ENCODE peak calls at places on chromosomes 7 and 10, in ten cellular contexts. J, F, P, O, L, T, S, B, M and N are unnamed samples.
A peak's percentile ranks its signal among the peaks of the same experiment; 100 is the strongest.

GRCh38 chr7:22725585-22725984 is 1.4 kb upstream of the IL6 start:
- DNase-seq in J (no peak), F (no peak), P (no peak), O (peak; percentile 23), L (peak; percentile 88), T (no peak), S (no peak), B (peak; percentile 27), M (no peak), N (no peak)

GRCh38 chr7:56115852-56116538 is at the start of gene NUPR2:
- DNase-seq in J (peak; percentile 0), F (no peak), P (no peak), O (no peak), L (no peak), T (no peak), S (no peak), B (no peak), M (no peak), N (no peak)

GRCh38 chr10:71292624-71293445 is 26.2 kb upstream of the SLC29A3 start:
- DNase-seq in J (no peak), F (no peak), P (no peak), O (no peak), L (no peak), T (no peak), S (no peak), B (no peak), M (no peak), N (no peak)

GRCh38 chr7:132371948-132372347 is 204.3 kb downstream of the PLXNA4 start:
- DNase-seq in J (no peak), F (no peak), P (no peak), O (no peak), L (no peak), T (no peak), S (no peak), B (no peak), M (no peak), N (no peak)

GRCh38 chr10:5355762-5356478 is 8.8 kb upstream of the UCN3 start:
- DNase-seq in J (no peak), F (no peak), P (no peak), O (no peak), L (no peak), T (no peak), S (no peak), B (no peak), M (no peak), N (no peak)

GRCh38 chr7:112550468-112551060 is 69.8 kb downstream of the LSMEM1 start:
- DNase-seq in J (peak; percentile 60), F (no peak), P (peak; percentile 35), O (peak; percentile 42), L (peak; percentile 70), T (no peak), S (no peak), B (peak; percentile 56), M (peak; percentile 39), N (peak; percentile 87)

GRCh38 chr10:92801978-92802872 is 46.1 kb upstream of the EXOC6 start:
- DNase-seq in J (no peak), F (no peak), P (no peak), O (no peak), L (peak; percentile 18), T (no peak), S (no peak), B (no peak), M (no peak), N (no peak)

GRCh38 chr7:105387621-105388372 is 924 bp downstream of the SRPK2 start:
- DNase-seq in J (peak; percentile 63), F (peak; percentile 61), P (peak; percentile 35), O (peak; percentile 81), L (peak; percentile 82), T (peak; percentile 53), S (peak; percentile 28), B (no peak), M (peak; percentile 53), N (peak; percentile 75)

GRCh38 chr10:31618541-31619291 is 299.7 kb downstream of the ZEB1 start:
- DNase-seq in J (no peak), F (no peak), P (peak; percentile 94), O (no peak), L (no peak), T (peak; percentile 68), S (no peak), B (no peak), M (peak; percentile 55), N (peak; percentile 32)

GRCh38 chr10:116925061-116925460 is 75.8 kb downstream of the ENO4 start:
- DNase-seq in J (no peak), F (no peak), P (no peak), O (no peak), L (no peak), T (no peak), S (no peak), B (no peak), M (no peak), N (no peak)

GRCh38 chr10:116836087-116836486 is 13.2 kb upstream of the ENO4 start:
- DNase-seq in J (no peak), F (peak; percentile 72), P (no peak), O (peak; percentile 85), L (peak; percentile 94), T (no peak), S (no peak), B (no peak), M (no peak), N (no peak)

GRCh38 chr7:2399848-2400587 is 3.4 kb upstream of the CHST12 start:
- DNase-seq in J (peak; percentile 70), F (no peak), P (peak; percentile 97), O (no peak), L (peak; percentile 62), T (peak; percentile 83), S (no peak), B (no peak), M (peak; percentile 91), N (peak; percentile 96)

GRCh38 chr7:134069187-134069586 is 58.0 kb upstream of the LRGUK start:
- DNase-seq in J (no peak), F (no peak), P (no peak), O (no peak), L (no peak), T (no peak), S (no peak), B (no peak), M (no peak), N (no peak)

GRCh38 chr10:110861476-110861875 is 10.3 kb upstream of the PDCD4 start:
- DNase-seq in J (no peak), F (no peak), P (no peak), O (no peak), L (no peak), T (no peak), S (no peak), B (no peak), M (no peak), N (no peak)

GRCh38 chr10:110859206-110859946 is 12.4 kb upstream of the PDCD4 start:
- DNase-seq in J (no peak), F (no peak), P (no peak), O (no peak), L (no peak), T (no peak), S (no peak), B (no peak), M (no peak), N (peak; percentile 42)

GRCh38 chr10:110858297-110858934 is 13.3 kb upstream of the PDCD4 start:
- DNase-seq in J (no peak), F (no peak), P (no peak), O (no peak), L (no peak), T (no peak), S (no peak), B (no peak), M (no peak), N (no peak)

GRCh38 chr10:110860576-110861241 is 11.0 kb upstream of the PDCD4 start:
- DNase-seq in J (no peak), F (no peak), P (no peak), O (no peak), L (no peak), T (no peak), S (peak; percentile 25), B (no peak), M (no peak), N (no peak)

GRCh38 chr10:110859947-110860376 is 11.8 kb upstream of the PDCD4 start:
- DNase-seq in J (no peak), F (no peak), P (peak; percentile 26), O (no peak), L (no peak), T (no peak), S (no peak), B (no peak), M (no peak), N (peak; percentile 90)
- H3K4me1 ChIP-seq in J (peaks cover 31% of the 10 kb centered on the region), F (peaks cover 14% of the 10 kb centered on the region), P (no peaks in the 10 kb centered on the region), O (peaks cover 6% of the 10 kb centered on the region), L (peaks cover 5% of the 10 kb centered on the region), T (no peaks in the 10 kb centered on the region), S (peaks cover 77% of the 10 kb centered on the region), B (peaks cover 5% of the 10 kb centered on the region), M (peaks cover 79% of the 10 kb centered on the region), N (peaks cover 63% of the 10 kb centered on the region)

GRCh38 chr7:7185382-7185989 is 3.1 kb downstream of the C1GALT1 start:
- DNase-seq in J (no peak), F (no peak), P (no peak), O (no peak), L (no peak), T (no peak), S (no peak), B (no peak), M (no peak), N (no peak)

GRCh38 chr7:7181519-7182155 is 707 bp upstream of the C1GALT1 start:
- DNase-seq in J (no peak), F (peak; percentile 24), P (peak; percentile 39), O (peak; percentile 49), L (peak; percentile 74), T (peak; percentile 17), S (peak; percentile 29), B (peak; percentile 32), M (peak; percentile 20), N (peak; percentile 66)

GRCh38 chr7:7182156-7183060 is at the start of gene C1GALT1:
- DNase-seq in J (peak; percentile 96), F (peak; percentile 96), P (peak; percentile 95), O (peak; percentile 97), L (peak; percentile 99), T (peak; percentile 97), S (peak; percentile 95), B (peak; percentile 93), M (peak; percentile 97), N (peak; percentile 98)

GRCh38 chr7:7183833-7184463 is 1.6 kb downstream of the C1GALT1 start:
- DNase-seq in J (peak; percentile 33), F (no peak), P (peak; percentile 37), O (no peak), L (no peak), T (no peak), S (no peak), B (no peak), M (no peak), N (peak; percentile 41)

GRCh38 chr7:7183061-7183832 is 903 bp downstream of the C1GALT1 start:
- DNase-seq in J (peak; percentile 65), F (no peak), P (no peak), O (peak; percentile 59), L (peak; percentile 56), T (peak; percentile 34), S (peak; percentile 16), B (no peak), M (no peak), N (peak; percentile 68)
- H3K4me1 ChIP-seq in J (peaks cover 39% of the 10 kb centered on the region), F (peaks cover 5% of the 10 kb centered on the region), P (peaks cover 8% of the 10 kb centered on the region), O (peaks cover 29% of the 10 kb centered on the region), L (peaks cover 12% of the 10 kb centered on the region), T (no peaks in the 10 kb centered on the region), S (peaks cover 29% of the 10 kb centered on the region), B (peaks cover 30% of the 10 kb centered on the region), M (peaks cover 43% of the 10 kb centered on the region), N (peaks cover 21% of the 10 kb centered on the region)

GRCh38 chr7:8119228-8119627 is 142.7 kb downstream of the ICA1 start:
- DNase-seq in J (no peak), F (no peak), P (no peak), O (no peak), L (no peak), T (no peak), S (no peak), B (no peak), M (no peak), N (no peak)
- H3K4me1 ChIP-seq in J (no peaks in the 10 kb centered on the region), F (no peaks in the 10 kb centered on the region), P (no peaks in the 10 kb centered on the region), O (no peaks in the 10 kb centered on the region), L (no peaks in the 10 kb centered on the region), T (no peaks in the 10 kb centered on the region), S (peaks cover 20% of the 10 kb centered on the region), B (no peaks in the 10 kb centered on the region), M (no peaks in the 10 kb centered on the region), N (peaks cover 12% of the 10 kb centered on the region)

GRCh38 chr10:103840747-103841085 is 14.7 kb downstream of the SH3PXD2A start:
- DNase-seq in J (no peak), F (no peak), P (no peak), O (no peak), L (peak; percentile 79), T (no peak), S (no peak), B (no peak), M (no peak), N (no peak)
- H3K4me1 ChIP-seq in J (peaks cover 42% of the 10 kb centered on the region), F (peaks cover 16% of the 10 kb centered on the region), P (peaks cover 12% of the 10 kb centered on the region), O (peaks cover 25% of the 10 kb centered on the region), L (peaks cover 41% of the 10 kb centered on the region), T (peaks cover 13% of the 10 kb centered on the region), S (peaks cover 5% of the 10 kb centered on the region), B (no peaks in the 10 kb centered on the region), M (peaks cover 90% of the 10 kb centered on the region), N (peaks cover 12% of the 10 kb centered on the region)